ENCODE peak calls at places on chromosomes 16 and 17, in five cellular contexts. One of them, this sample, is unnamed.

GRCh38 chr16:16005725-16006124 is 56.3 kb downstream of the ABCC1 start:
- DNase-seq in pancreas: no peak
- DNase-seq in heart right ventricle: no peak
- DNase-seq in activated CD4-positive, alpha-beta T cell treated with anti-CD3 and anti-CD28 coated beads, Interleukin-2, amount 50 U/mL, for 24 hours: no peak
- DNase-seq in H9: no peak
- DNase-seq in this sample: no peak

GRCh38 chr17:75712480-75712879 is 8.8 kb upstream of the ITGB4 start:
- DNase-seq in H9: no peak
- DNase-seq in heart right ventricle: no peak
- DNase-seq in activated CD4-positive, alpha-beta T cell treated with anti-CD3 and anti-CD28 coated beads, Interleukin-2, amount 50 U/mL, for 24 hours: no peak
- DNase-seq in pancreas: no peak
- DNase-seq in this sample: no peak

GRCh38 chr16:24847358-24847664 is 1.5 kb downstream of the SLC5A11 start:
- DNase-seq in pancreas: no peak
- DNase-seq in activated CD4-positive, alpha-beta T cell treated with anti-CD3 and anti-CD28 coated beads, Interleukin-2, amount 50 U/mL, for 24 hours: no peak
- DNase-seq in H9: no peak
- DNase-seq in heart right ventricle: no peak
- DNase-seq in this sample: no peak

GRCh38 chr17:62178579-62178978 is 113.5 kb upstream of the MED13 start:
- DNase-seq in pancreas: no peak
- DNase-seq in activated CD4-positive, alpha-beta T cell treated with anti-CD3 and anti-CD28 coated beads, Interleukin-2, amount 50 U/mL, for 24 hours: no peak
- DNase-seq in H9: no peak
- DNase-seq in heart right ventricle: no peak
- DNase-seq in this sample: no peak

GRCh38 chr16:27699540-27699939 is 149.6 kb downstream of the KATNIP start:
- DNase-seq in activated CD4-positive, alpha-beta T cell treated with anti-CD3 and anti-CD28 coated beads, Interleukin-2, amount 50 U/mL, for 24 hours: no peak
- DNase-seq in H9: peak; percentile 48
- DNase-seq in heart right ventricle: no peak
- DNase-seq in pancreas: no peak
- DNase-seq in this sample: no peak

GRCh38 chr17:80615311-80615710 is 70.7 kb downstream of the RPTOR start:
- DNase-seq in heart right ventricle: no peak
- DNase-seq in pancreas: no peak
- DNase-seq in H9: no peak
- DNase-seq in activated CD4-positive, alpha-beta T cell treated with anti-CD3 and anti-CD28 coated beads, Interleukin-2, amount 50 U/mL, for 24 hours: no peak
- DNase-seq in this sample: no peak

GRCh38 chr17:7014995-7015586 is 2.7 kb downstream of the RNASEK start:
- DNase-seq in activated CD4-positive, alpha-beta T cell treated with anti-CD3 and anti-CD28 coated beads, Interleukin-2, amount 50 U/mL, for 24 hours: peak; percentile 79
- DNase-seq in pancreas: no peak
- DNase-seq in H9: no peak
- DNase-seq in heart right ventricle: no peak
- DNase-seq in this sample: no peak

GRCh38 chr17:17784599-17785264 is 52.1 kb downstream of the SREBF1 start:
- DNase-seq in heart right ventricle: no peak
- DNase-seq in H9: no peak
- DNase-seq in activated CD4-positive, alpha-beta T cell treated with anti-CD3 and anti-CD28 coated beads, Interleukin-2, amount 50 U/mL, for 24 hours: no peak
- DNase-seq in pancreas: peak; percentile 36
- DNase-seq in this sample: peak; percentile 8

GRCh38 chr17:44970136-44970737 is 2.1 kb upstream of the C1QL1 start:
- DNase-seq in heart right ventricle: peak; percentile 45
- DNase-seq in activated CD4-positive, alpha-beta T cell treated with anti-CD3 and anti-CD28 coated beads, Interleukin-2, amount 50 U/mL, for 24 hours: no peak
- DNase-seq in pancreas: no peak
- DNase-seq in H9: peak; percentile 72
- DNase-seq in this sample: no peak

GRCh38 chr16:87484487-87485331 is 8.1 kb downstream of the ZCCHC14 start:
- DNase-seq in pancreas: no peak
- DNase-seq in heart right ventricle: no peak
- DNase-seq in activated CD4-positive, alpha-beta T cell treated with anti-CD3 and anti-CD28 coated beads, Interleukin-2, amount 50 U/mL, for 24 hours: no peak
- DNase-seq in H9: no peak
- DNase-seq in this sample: no peak

GRCh38 chr16:180101-180920 is at the start of gene HBQ1:
- DNase-seq in H9: peak; percentile 57
- DNase-seq in pancreas: peak; percentile 40
- DNase-seq in activated CD4-positive, alpha-beta T cell treated with anti-CD3 and anti-CD28 coated beads, Interleukin-2, amount 50 U/mL, for 24 hours: no peak
- DNase-seq in heart right ventricle: peak; percentile 24
- DNase-seq in this sample: no peak